ENCODE peak calls at places on chromosomes 5 and 9, in ten cellular contexts. E, P, F, I, B, X, A, V, D and S are unnamed samples.

GRCh38 chr5:141672856-141673813 is 8.9 kb downstream of the ARAP3 start:
- DNase-seq in X (no peak), E (no peak), I (no peak), F (peak; percentile 67), B (no peak), D (no peak), V (no peak), A (no peak), P (no peak), S (no peak)

GRCh38 chr5:1386274-1386717 is 41.4 kb upstream of the CLPTM1L start:
- DNase-seq in X (peak; percentile 24), E (peak; percentile 39), D (peak; percentile 79), V (peak; percentile 7), I (peak; percentile 81), A (peak; percentile 58), F (peak; percentile 93), P (peak; percentile 7), B (peak; percentile 10), S (peak; percentile 65)

GRCh38 chr5:161546463-161547301 is at the start of gene GABRB2:
- DNase-seq in A (peak; percentile 34), B (peak; percentile 60), V (peak; percentile 21), X (peak; percentile 33), I (peak; percentile 30), E (peak; percentile 32), D (peak; percentile 75), F (peak; percentile 62), P (peak; percentile 38), S (no peak)

GRCh38 chr9:77848897-77849296 is 182.7 kb downstream of the GNAQ start:
- DNase-seq in D (no peak), P (peak; percentile 92), E (no peak), V (peak; percentile 91), X (peak; percentile 86), I (peak; percentile 90), B (peak; percentile 84), A (peak; percentile 59), F (peak; percentile 69), S (no peak)

GRCh38 chr9:117247271-117247670 is 167.6 kb downstream of the ASTN2 start:
- DNase-seq in E (no peak), X (peak; percentile 26), V (peak; percentile 34), B (no peak), F (no peak), A (no peak), P (no peak), I (no peak), D (no peak), S (no peak)

GRCh38 chr5:80246995-80247729 is 8.7 kb downstream of the SERINC5 start:
- DNase-seq in P (peak; percentile 85), A (peak; percentile 50), V (peak; percentile 97), I (peak; percentile 85), D (peak; percentile 58), B (peak; percentile 91), F (peak; percentile 50), E (peak; percentile 79), X (peak; percentile 95), S (no peak)

GRCh38 chr9:85715587-85715986 is 26.2 kb downstream of the AGTPBP1 start:
- DNase-seq in P (no peak), D (no peak), F (no peak), X (no peak), E (no peak), I (peak; percentile 36), A (no peak), V (no peak), B (no peak), S (peak; percentile 39)

GRCh38 chr9:15271403-15271802 is 35.6 kb downstream of the TTC39B start:
- DNase-seq in I (no peak), F (no peak), P (no peak), V (no peak), X (no peak), D (no peak), A (no peak), B (no peak), E (no peak), S (peak; percentile 35)

GRCh38 chr5:107067391-107067790 is 603.3 kb downstream of the EFNA5 start:
- DNase-seq in F (peak; percentile 4), E (no peak), D (no peak), I (peak; percentile 22), A (peak; percentile 38), P (no peak), V (no peak), X (no peak), B (peak; percentile 5), S (no peak)

GRCh38 chr9:35452481-35452880 is 37.4 kb upstream of the RUSC2 start:
- DNase-seq in E (no peak), P (peak; percentile 24), X (no peak), V (peak; percentile 37), D (no peak), F (no peak), A (no peak), B (no peak), I (no peak), S (no peak)

GRCh38 chr5:23977996-23978395 is 470.6 kb downstream of the PRDM9 start:
- DNase-seq in X (no peak), I (no peak), P (no peak), F (no peak), D (no peak), A (no peak), V (no peak), E (peak; percentile 35), B (no peak), S (no peak)

GRCh38 chr5:91556-92263 is at the start of gene PLEKHG4B:
- DNase-seq in F (peak; percentile 70), D (no peak), I (no peak), E (no peak), A (no peak), X (no peak), V (no peak), B (no peak), P (no peak), S (no peak)

GRCh38 chr5:74903165-74903787 is 37.1 kb upstream of the FAM169A start:
- DNase-seq in D (peak; percentile 79), E (peak; percentile 87), P (no peak), F (peak; percentile 75), A (no peak), V (peak; percentile 28), X (peak; percentile 91), B (no peak), I (peak; percentile 74), S (no peak)

GRCh38 chr5:180289433-180289832 is 2.5 kb downstream of the MAPK9 start:
- DNase-seq in P (no peak), V (no peak), X (peak; percentile 54), F (no peak), B (no peak), E (no peak), D (peak; percentile 46), I (peak; percentile 49), A (no peak), S (no peak)

DNA sequence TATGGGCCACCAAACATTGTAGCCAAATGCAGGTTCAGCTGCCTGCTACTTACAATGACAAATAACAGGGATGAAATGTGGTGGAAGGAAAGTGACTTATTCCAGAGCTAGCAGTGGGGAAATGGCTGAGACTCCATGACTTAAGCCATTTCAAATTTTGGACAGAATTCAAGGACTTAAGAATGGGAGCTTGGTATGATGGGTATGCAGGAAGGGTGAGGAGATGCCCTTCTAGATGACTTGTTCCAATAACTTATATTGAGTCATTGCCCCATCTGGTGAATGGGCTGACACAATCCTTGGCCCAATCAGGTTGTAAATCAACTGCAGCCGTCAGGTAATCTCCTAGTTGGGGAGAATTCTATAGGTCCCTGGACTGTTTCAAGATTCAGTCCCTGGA is 230.7 kb upstream of the SGCD start:
- DNase-seq in E (no peak), X (no peak), B (peak; percentile 1), D (no peak), V (no peak), P (no peak), A (no peak), F (no peak), I (no peak), S (no peak)
- TF ChIP-seq CTCF in E (no peak), X (no peak), B (no peak), D (no peak), V (no peak), P (no peak), A (no peak), F (no peak), I (no peak), S (no peak)

DNA sequence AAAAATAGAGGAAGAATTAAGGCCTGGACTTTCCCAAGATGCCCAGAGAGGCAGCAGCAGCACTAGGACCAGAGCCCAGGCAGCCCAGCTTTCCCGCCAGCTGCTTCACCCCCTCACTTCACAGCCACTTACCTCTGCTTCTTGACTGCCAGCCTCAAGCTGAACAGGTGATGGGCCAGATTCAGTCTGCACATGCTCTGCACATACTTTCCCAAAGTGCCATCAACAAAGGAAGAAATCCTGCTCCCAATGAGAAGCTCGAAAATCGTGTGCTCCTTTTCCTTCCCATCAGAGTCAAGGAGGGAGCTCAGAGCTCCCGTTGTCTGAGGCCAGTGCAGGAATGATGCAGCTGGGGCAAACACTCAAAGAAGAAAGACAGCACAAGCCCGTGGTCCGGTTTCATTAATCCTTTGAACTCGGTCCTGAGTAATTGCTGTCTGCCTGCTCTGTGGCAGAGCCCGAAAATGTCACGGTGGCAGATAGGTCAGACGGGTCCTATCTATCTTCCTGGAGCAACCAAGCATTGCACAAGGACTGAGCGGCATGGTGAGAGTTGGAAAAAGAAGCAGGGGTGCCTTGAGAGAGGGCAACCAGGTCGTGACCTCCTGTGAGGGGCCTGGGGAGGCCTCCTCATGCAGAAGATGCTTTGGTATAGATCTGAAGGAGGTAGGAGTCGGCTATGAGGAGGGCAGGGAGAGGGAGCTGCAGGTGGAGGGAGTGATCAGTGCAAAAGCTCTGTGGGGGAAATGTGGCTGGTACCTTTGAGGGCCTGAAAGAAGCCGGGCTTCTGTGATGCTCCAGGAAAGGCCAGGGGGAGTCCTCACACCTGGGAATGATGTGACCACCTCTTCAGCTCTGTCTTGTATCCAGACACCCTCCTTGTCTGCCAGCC is 3.8 kb upstream of the SLC25A48 start:
- DNase-seq in D (no peak), E (no peak), F (no peak), X (no peak), I (no peak), B (no peak), V (no peak), A (no peak), P (no peak), S (no peak)
- TF ChIP-seq CTCF in D (no peak), E (peak; percentile 27), F (no peak), X (peak; percentile 42), I (no peak), B (no peak), V (no peak), A (no peak), P (no peak), S (no peak)

GRCh38 chr5:138354926-138355378 is 2.5 kb downstream of the KDM3B start:
- DNase-seq in F (peak; percentile 35), A (peak; percentile 26), B (peak; percentile 77), V (peak; percentile 94), I (peak; percentile 49), P (peak; percentile 68), D (no peak), X (peak; percentile 93), E (peak; percentile 57), S (peak; percentile 32)
- TF ChIP-seq CTCF in F (no peak), A (no peak), B (no peak), V (peak; percentile 35), I (no peak), P (no peak), D (no peak), X (no peak), E (no peak), S (no peak)

GRCh38 chr5:98349251-98349989 is 424.0 kb upstream of the RGMB start:
- DNase-seq in B (peak; percentile 67), D (no peak), A (no peak), E (no peak), I (no peak), X (no peak), P (peak; percentile 52), F (no peak), V (peak; percentile 77), S (no peak)

DNA sequence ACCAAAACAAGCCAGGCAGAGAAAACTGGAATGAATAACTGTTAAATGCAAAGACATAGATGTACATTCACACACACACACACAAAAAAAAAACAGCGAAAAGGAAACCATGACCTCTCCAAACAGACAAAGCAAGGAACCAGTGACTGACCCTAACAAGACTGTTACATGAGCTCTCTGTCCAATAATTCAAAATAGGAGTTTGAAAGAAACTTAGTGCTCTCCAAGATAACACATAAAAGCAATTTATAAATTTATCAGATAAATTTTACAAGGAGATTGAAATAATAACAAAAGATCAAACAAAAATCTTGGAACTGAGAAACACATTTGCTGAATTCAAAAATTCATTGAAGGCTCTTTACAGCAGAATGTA is 423.5 kb upstream of the RGMB start:
- DNase-seq in V (no peak), P (no peak), A (no peak), X (no peak), I (no peak), B (no peak), E (no peak), D (no peak), F (no peak), S (no peak)
- TF ChIP-seq CTCF in V (no peak), P (no peak), A (no peak), X (no peak), I (no peak), B (no peak), E (no peak), D (no peak), F (no peak), S (no peak)